ENCODE peak calls at places on chromosomes 4 and X, in six cellular contexts. C, L, M, F, H and B are unnamed samples. For H3K4me1, the result is how much of the 10 kb centered on the place peaks cover.

GRCh38 chr4:185020293-185020808 is 2.1 kb downstream of the HELT start:
- DNase-seq in C (no peak), L (no peak), M (no peak), F (no peak), H (no peak), B (no peak)

GRCh38 chr4:140135529-140136021 is 18.4 kb downstream of the MAML3 start:
- DNase-seq in C (no peak), L (no peak), M (no peak), F (peak), H (no peak), B (no peak)

GRCh38 chr4:182213024-182213423 is 30.2 kb upstream of the TENM3 start:
- DNase-seq in C (no peak), L (no peak), M (no peak), F (no peak), H (no peak), B (no peak)

GRCh38 chrX:65407157-65407626 is 127.4 kb downstream of the LAS1L start:
- DNase-seq in C (no peak), L (no peak), M (no peak), F (no peak), H (no peak), B (no peak)

GRCh38 chrX:108447303-108447702 is 7.7 kb downstream of the COL4A5 start:
- DNase-seq in C (no peak), L (no peak), M (no peak), F (no peak), H (no peak), B (no peak)

GRCh38 chr4:14178421-14178820 is 550.9 kb upstream of the BOD1L1 start:
- DNase-seq in C (no peak), L (peak), M (no peak), F (no peak), H (no peak), B (no peak)

GRCh38 chr4:62394751-62395150 is 1194.6 kb downstream of the ADGRL3 start:
- DNase-seq in C (no peak), L (no peak), M (no peak), F (no peak), H (no peak), B (no peak)

GRCh38 chr4:77126844-77127614 is 30.0 kb upstream of the CCNG2 start:
- DNase-seq in C (no peak), L (peak), M (no peak), F (no peak), H (no peak), B (no peak)

GRCh38 chr4:19195696-19196095 is 1056.0 kb upstream of the SLIT2 start:
- DNase-seq in C (no peak), L (peak), M (no peak), F (no peak), H (no peak), B (no peak)

GRCh38 chr4:88244056-88244455 is 40.3 kb downstream of the PPM1K start:
- DNase-seq in C (no peak), L (no peak), M (no peak), F (no peak), H (no peak), B (no peak)

GRCh38 chrX:9578083-9578779 is 113.4 kb downstream of the TBL1X start:
- DNase-seq in C (no peak), L (no peak), M (no peak), F (no peak), H (no peak), B (no peak)

GRCh38 chr4:88729146-88729755 is 31.6 kb upstream of the NAP1L5 start:
- DNase-seq in C (no peak), L (no peak), M (no peak), F (no peak), H (no peak), B (no peak)

GRCh38 chrX:10598540-10598939 is 21.8 kb downstream of the MID1 start:
- DNase-seq in C (no peak), L (no peak), M (no peak), F (no peak), H (no peak), B (no peak)

GRCh38 chr4:116016201-116016600 is 902.8 kb upstream of the NDST4 start:
- DNase-seq in C (peak), L (no peak), M (no peak), F (no peak), H (peak), B (no peak)

GRCh38 chr4:103076777-103077347 is 301 bp upstream of the SLC9B2 start:
- DNase-seq in C (no peak), L (peak), M (no peak), F (no peak), H (no peak), B (no peak)

GRCh38 chrX:107659286-107659685 is 31.0 kb downstream of the PRPS1 start:
- DNase-seq in C (no peak), L (no peak), M (no peak), F (no peak), H (no peak), B (no peak)

GRCh38 chrX:51461053-51462050 is 35.0 kb downstream of the NUDT11 start:
- DNase-seq in C (peak), L (peak), M (no peak), F (no peak), H (no peak), B (peak)

GRCh38 chr4:107708225-107708624 is 11.8 kb downstream of the PAPSS1 start:
- DNase-seq in C (no peak), L (no peak), M (no peak), F (no peak), H (no peak), B (no peak)

GRCh38 chr4:41628916-41629315 is 91.0 kb downstream of the LIMCH1 start:
- DNase-seq in C (no peak), L (no peak), M (no peak), F (no peak), H (no peak), B (no peak)

GRCh38 chr4:47486306-47486705 is 1.2 kb downstream of the ATP10D start:
- DNase-seq in C (no peak), L (no peak), M (no peak), F (no peak), H (no peak), B (no peak)

GRCh38 chrX:138710866-138711331 is 618 bp downstream of the FGF13 start:
- DNase-seq in C (no peak), L (no peak), M (no peak), F (peak), H (no peak), B (no peak)

GRCh38 chr4:42148453-42148852 is 4.0 kb downstream of the BEND4 start:
- DNase-seq in C (no peak), L (peak), M (no peak), F (no peak), H (no peak), B (no peak)

GRCh38 chrX:152884171-152884570 is 13.7 kb upstream of the ZNF185 start:
- DNase-seq in C (no peak), L (no peak), M (no peak), F (no peak), H (no peak), B (no peak)

GRCh38 chr4:170198742-170199141 is 109.0 kb upstream of the AADAT start:
- DNase-seq in C (no peak), L (no peak), M (no peak), F (no peak), H (no peak), B (no peak)

GRCh38 chr4:98722000-98722399 is 63.6 kb upstream of the TSPAN5 start:
- DNase-seq in C (no peak), L (no peak), M (no peak), F (no peak), H (no peak), B (no peak)

GRCh38 chr4:151806511-151806927 is 45.7 kb upstream of the GATB start:
- DNase-seq in C (no peak), L (no peak), M (no peak), F (no peak), H (no peak), B (no peak)

GRCh38 chr4:174378951-174379350 is 95.2 kb downstream of the CEP44 start:
- DNase-seq in C (no peak), L (no peak), M (no peak), F (no peak), H (no peak), B (no peak)
- H3K4me1 ChIP-seq in C (under half), L (under half), M (under half), F (under half), H (under half), B (under half)

DNA sequence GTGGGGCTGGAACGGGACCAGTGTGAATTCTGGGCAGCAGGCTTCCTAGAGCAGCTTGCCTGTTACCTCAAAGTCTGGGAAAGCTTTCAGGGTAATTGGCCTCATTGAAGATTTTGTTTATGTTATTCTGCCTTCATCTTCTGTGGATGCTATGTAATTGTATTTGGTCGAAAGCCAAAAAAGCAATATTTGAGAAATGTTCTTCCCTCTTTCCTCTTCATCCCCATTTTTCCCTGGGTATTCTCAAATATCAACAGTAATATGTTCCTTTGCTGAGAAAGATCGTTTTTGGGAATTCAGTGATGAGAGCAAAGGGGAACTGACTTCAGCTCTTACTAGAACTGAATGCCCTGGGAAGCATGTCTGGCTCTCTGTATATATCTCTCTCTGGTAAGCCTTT is 13.0 kb downstream of the TMEM131L start:
- DNase-seq in C (no peak), L (no peak), M (no peak), F (no peak), H (no peak), B (no peak)
- H3K4me1 ChIP-seq in C (half or more), L (half or more), M (under half), F (under half), H (under half), B (half or more)

DNA sequence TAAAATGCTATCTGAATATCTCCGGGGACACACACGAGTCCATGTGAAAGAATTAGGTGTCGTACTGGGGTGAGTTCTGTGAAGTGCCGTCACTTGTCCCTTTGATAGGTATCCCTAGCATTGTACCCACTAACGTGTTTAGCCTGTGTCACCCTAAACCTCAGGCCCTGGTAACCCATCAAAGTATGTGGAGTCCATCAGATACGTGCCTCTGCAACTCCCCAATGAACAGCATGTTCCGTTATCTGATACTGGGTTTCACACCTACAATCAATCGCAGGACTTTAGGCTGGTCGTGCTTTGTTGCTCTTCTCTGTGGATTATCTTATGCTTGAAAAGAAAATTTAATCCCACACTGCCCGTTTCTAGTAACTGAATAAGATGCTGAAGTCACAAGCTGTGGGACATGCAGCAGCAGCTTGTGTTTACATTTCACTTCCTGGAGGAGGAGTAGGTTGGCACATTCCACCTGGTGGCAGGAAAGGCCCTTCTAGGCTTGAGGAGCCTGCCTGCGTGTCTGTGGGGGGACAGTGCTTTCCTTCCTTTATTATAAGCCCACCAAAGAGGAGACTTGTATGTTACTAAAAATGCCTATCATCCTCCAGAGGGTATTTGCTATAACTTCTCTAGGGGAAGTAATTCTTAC is 127.1 kb downstream of the FNIP2 start:
- DNase-seq in C (no peak), L (peak), M (no peak), F (no peak), H (no peak), B (no peak)
- H3K4me1 ChIP-seq in C (under half), L (under half), M (under half), F (under half), H (under half), B (under half)

GRCh38 chrX:404656-405055 is 17.9 kb upstream of the PPP2R3B start:
- DNase-seq in C (no peak), L (no peak), M (no peak), F (no peak), H (no peak), B (no peak)

GRCh38 chrX:405149-405548 is 18.4 kb upstream of the PPP2R3B start:
- DNase-seq in C (no peak), L (no peak), M (no peak), F (no peak), H (no peak), B (no peak)

GRCh38 chrX:400258-400657 is 13.6 kb upstream of the PPP2R3B start:
- DNase-seq in C (no peak), L (no peak), M (no peak), F (no peak), H (no peak), B (no peak)

GRCh38 chrX:397575-397974 is 10.9 kb upstream of the PPP2R3B start:
- DNase-seq in C (no peak), L (no peak), M (no peak), F (peak), H (no peak), B (no peak)

DNA sequence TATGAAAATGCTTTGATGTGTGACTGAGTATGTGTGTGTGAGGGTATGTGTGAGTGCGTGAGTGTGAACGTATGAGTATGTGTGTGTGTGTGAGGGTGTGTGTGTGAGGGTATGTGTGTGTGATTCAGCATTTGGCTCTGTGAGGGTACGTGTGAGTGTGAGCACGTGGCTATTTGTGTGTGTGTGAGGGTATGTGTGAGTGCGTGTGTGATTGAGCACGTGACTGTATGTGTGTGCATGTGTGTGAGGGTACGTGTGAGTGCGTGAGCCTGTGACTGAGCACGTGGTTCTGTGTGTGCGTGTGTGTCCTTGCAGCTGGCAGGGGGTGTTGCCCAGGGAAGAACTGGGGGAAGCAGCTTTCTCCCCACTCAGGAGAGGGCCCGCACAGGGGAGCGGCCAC is 16.1 kb upstream of the PPP2R3B start:
- DNase-seq in C (no peak), L (no peak), M (no peak), F (no peak), H (no peak), B (no peak)
- H3K4me1 ChIP-seq in C (under half), L (under half), M (under half), F (under half), H (under half), B (under half)

GRCh38 chr4:7394184-7394575 is 40.5 kb downstream of the PSAPL1 start:
- DNase-seq in C (no peak), L (no peak), M (no peak), F (no peak), H (no peak), B (no peak)
- H3K4me1 ChIP-seq in C (under half), L (under half), M (under half), F (under half), H (under half), B (under half)

GRCh38 chr4:123405212-123405856 is 8.7 kb downstream of the SPRY1 start:
- DNase-seq in C (no peak), L (no peak), M (no peak), F (no peak), H (no peak), B (no peak)
- H3K4me1 ChIP-seq in C (under half), L (under half), M (under half), F (under half), H (under half), B (under half)

DNA sequence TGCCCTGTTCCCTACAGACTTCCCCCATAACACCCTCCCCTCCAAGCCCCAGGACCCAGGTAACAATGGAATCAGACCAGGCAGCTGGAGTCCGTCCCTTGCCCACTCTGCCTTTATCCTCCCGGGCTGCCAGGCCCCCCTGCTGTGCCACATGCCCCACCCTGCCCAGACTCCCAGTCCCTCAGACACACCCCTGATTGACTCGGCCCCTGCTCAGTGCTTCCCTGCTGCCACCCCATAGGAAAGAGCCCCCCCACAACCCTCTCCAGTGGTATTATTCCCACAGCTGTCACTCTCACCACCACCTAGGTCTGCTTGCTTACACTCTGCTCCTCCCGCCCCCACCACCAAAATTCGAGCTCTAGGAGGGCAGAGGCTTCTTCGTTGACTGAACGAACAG is 4.7 kb upstream of the NAA10 start:
- DNase-seq in C (no peak), L (no peak), M (no peak), F (no peak), H (no peak), B (no peak)
- H3K4me1 ChIP-seq in C (under half), L (under half), M (under half), F (under half), H (under half), B (under half)

DNA sequence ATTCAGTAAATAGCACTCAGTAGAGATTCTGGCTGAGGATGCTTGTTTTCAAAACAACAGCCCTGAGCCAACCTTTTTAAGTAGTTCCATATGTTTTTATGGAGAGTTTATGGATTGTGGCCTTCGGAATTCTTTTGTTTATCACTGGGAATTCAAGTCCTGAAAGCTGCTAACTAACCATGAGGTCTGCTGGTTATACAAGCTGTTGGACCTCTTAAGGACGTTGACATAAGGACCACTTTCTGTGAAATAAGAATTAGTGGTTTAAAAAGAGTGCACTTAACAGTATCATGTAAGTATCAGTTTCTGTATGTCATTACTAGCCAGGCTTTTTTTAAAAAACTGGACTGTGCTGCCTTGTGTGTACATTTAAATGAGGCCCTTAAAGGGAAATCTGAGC is 229.0 kb upstream of the PGRMC2 start:
- DNase-seq in C (no peak), L (no peak), M (no peak), F (no peak), H (no peak), B (no peak)
- H3K4me1 ChIP-seq in C (under half), L (under half), M (under half), F (under half), H (under half), B (under half)